ENCODE peak calls at places on chromosomes 7 and 10, in eight cellular contexts. Y, L, D, V, M, U, A and H are unnamed samples.

GRCh38 chr7:41297167-41297566 is 405.7 kb downstream of the INHBA start:
- DNase-seq in M (no peak), V (no peak), A (no peak), U (no peak), D (no peak), Y (no peak), L (peak), H (no peak)

GRCh38 chr7:2952316-2952715 is 91.4 kb downstream of the CARD11 start:
- DNase-seq in Y (no peak), D (no peak), L (no peak), M (no peak), U (no peak), A (peak), V (no peak), H (no peak)

GRCh38 chr10:27618036-27618615 is 114.0 kb downstream of the RAB18 start:
- DNase-seq in U (no peak), Y (no peak), M (no peak), V (no peak), A (no peak), D (no peak), L (no peak), H (no peak)

GRCh38 chr10:70193391-70193844 is 23.1 kb upstream of the SAR1A start:
- DNase-seq in M (no peak), L (peak), V (no peak), Y (no peak), D (no peak), A (no peak), U (no peak), H (no peak)

GRCh38 chr7:27152816-27153486 is 568 bp upstream of the HOXA3 start:
- DNase-seq in Y (no peak), V (no peak), U (no peak), D (peak), L (no peak), A (no peak), M (no peak), H (no peak)

GRCh38 chr7:150378115-150378852 is 846 bp upstream of the ZNF775 start:
- DNase-seq in Y (peak), A (peak), V (peak), D (peak), M (no peak), U (no peak), L (peak), H (no peak)

GRCh38 chr10:130141878-130142277 is 5.7 kb downstream of the GLRX3 start:
- DNase-seq in M (no peak), D (no peak), V (no peak), U (no peak), A (no peak), Y (no peak), L (no peak), H (no peak)

GRCh38 chr7:85183296-85183695 is 3.6 kb downstream of the SEMA3D start:
- DNase-seq in M (no peak), D (no peak), A (no peak), L (no peak), Y (no peak), V (no peak), U (no peak), H (no peak)

GRCh38 chr7:98754041-98754479 is 115.8 kb downstream of the TMEM130 start:
- DNase-seq in A (peak), U (no peak), Y (no peak), M (no peak), L (no peak), D (no peak), V (peak), H (no peak)

GRCh38 chr7:38686888-38687287 is 55.7 kb upstream of the AMPH start:
- DNase-seq in Y (no peak), U (no peak), L (no peak), D (no peak), V (no peak), M (no peak), A (no peak), H (no peak)

DNA sequence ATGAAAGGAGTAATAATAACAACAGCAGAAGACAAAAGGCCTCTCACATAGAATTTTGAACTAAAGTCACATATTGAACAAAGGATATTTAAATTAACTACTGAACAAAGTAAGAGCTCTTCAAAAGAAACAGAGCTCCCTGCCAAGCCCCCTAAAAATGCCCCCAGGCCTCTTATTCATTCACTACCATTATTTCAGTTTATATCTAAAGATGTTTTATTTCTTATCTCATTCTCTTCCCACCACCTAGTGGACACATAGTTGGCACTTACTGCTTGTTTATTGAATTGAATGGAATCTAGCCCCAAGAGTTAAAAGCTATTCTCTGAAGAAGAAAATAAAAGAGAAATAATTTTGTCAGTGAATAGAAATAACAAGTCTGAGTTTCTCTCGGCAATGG is 37.4 kb downstream of the VCL start:
- DNase-seq in L (peak), D (no peak), M (no peak), Y (no peak), A (no peak), V (no peak), U (no peak), H (no peak)
- TF ChIP-seq CTCF in L (peak), D (no peak), M (no peak), Y (peak), A (no peak), V (peak), U (no peak), H (peak)

DNA sequence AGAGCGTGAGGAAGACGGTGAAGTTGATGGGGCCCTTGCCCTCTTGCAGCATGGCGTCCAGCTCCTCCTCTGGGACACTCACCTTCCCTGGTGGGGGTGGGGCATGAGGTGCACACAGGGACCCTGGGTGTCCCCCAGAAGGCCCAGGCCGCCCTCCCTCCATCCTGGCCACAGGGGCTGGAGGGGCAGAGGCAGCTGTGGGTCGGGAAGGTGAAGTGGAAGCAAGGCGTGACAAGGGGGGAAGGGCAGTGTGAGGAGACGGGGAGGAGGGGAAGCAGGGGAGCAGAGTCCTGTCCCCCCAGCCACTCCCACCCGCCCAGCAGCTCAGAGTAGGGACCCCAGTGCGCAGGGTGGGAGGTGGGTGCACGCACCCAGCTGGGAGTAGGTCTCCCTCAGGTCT is 791 bp downstream of the MYL7 start:
- DNase-seq in V (no peak), U (no peak), L (no peak), D (no peak), Y (no peak), A (no peak), M (no peak), H (no peak)
- H3K4me3 ChIP-seq in V (no peak), U (no peak), L (no peak), D (no peak), Y (no peak), A (no peak), M (no peak), H (no peak)

DNA sequence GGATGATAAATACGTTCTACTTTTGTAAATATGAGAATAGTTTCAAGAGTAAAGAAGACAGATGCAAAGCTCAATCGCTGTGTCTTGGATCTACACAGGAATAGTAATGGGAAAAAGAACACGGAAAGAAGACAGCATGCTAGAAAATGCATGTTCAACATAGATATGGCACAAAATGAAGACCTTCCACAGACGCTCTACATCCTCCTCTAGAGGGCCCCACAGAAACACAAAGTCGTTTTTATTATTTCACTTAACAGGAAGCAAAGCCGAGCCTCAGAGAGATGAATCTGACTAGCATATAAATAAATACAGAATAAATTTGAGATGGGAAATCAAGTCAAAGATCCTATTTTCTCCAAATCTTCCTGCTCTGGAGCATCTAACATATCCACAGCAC is 292.6 kb downstream of the PARD3 start:
- DNase-seq in L (no peak), Y (no peak), A (no peak), D (no peak), U (no peak), V (no peak), M (no peak), H (no peak)
- TF ChIP-seq CTCF in L (peak), Y (peak), A (no peak), D (peak), U (peak), V (peak), M (no peak), H (peak)

GRCh38 chr10:71354771-71355170 is 35.7 kb downstream of the SLC29A3 start:
- DNase-seq in A (no peak), U (no peak), D (no peak), M (no peak), L (no peak), V (no peak), Y (no peak), H (no peak)

GRCh38 chr10:71351087-71351486 is 32.0 kb downstream of the SLC29A3 start:
- DNase-seq in U (no peak), D (no peak), L (no peak), V (no peak), Y (no peak), M (no peak), A (no peak), H (no peak)

GRCh38 chr10:71348850-71349249 is 29.8 kb downstream of the SLC29A3 start:
- DNase-seq in L (no peak), V (no peak), D (no peak), Y (no peak), A (no peak), U (no peak), M (no peak), H (no peak)

GRCh38 chr10:71349401-71349800 is 30.3 kb downstream of the SLC29A3 start:
- DNase-seq in M (no peak), U (no peak), L (no peak), Y (no peak), D (no peak), V (peak), A (no peak), H (no peak)

GRCh38 chr10:71351628-71352319 is 32.7 kb downstream of the SLC29A3 start:
- DNase-seq in D (peak), V (no peak), U (no peak), M (no peak), Y (no peak), L (no peak), A (no peak), H (no peak)
- H3K4me3 ChIP-seq in D (no peak), V (no peak), U (no peak), M (no peak), Y (no peak), L (no peak), A (no peak), H (no peak)

DNA sequence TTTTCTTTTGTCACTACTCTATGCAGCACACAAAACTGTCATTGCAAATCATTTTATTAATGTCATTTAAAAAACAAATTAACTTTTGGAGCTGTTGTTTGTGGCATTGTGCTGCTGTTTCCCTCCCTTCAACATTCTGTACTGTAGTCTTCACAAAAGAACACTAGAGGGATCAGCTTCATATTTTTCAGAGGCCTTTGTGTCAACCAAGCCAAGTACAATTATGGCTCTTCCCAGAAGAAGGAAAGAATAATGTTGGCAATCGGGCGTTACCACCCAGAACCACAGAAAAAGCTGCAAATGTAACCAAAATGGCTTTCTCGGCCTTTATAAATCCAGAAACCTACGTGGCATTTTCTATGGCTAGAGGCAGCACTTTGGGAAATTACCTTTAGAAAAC is 98.9 kb upstream of the COL1A2 start:
- DNase-seq in L (peak), V (peak), M (no peak), A (no peak), D (no peak), Y (peak), U (peak), H (peak)
- TF ChIP-seq CTCF in L (peak), V (peak), M (peak), A (peak), D (no peak), Y (peak), U (peak), H (peak)

DNA sequence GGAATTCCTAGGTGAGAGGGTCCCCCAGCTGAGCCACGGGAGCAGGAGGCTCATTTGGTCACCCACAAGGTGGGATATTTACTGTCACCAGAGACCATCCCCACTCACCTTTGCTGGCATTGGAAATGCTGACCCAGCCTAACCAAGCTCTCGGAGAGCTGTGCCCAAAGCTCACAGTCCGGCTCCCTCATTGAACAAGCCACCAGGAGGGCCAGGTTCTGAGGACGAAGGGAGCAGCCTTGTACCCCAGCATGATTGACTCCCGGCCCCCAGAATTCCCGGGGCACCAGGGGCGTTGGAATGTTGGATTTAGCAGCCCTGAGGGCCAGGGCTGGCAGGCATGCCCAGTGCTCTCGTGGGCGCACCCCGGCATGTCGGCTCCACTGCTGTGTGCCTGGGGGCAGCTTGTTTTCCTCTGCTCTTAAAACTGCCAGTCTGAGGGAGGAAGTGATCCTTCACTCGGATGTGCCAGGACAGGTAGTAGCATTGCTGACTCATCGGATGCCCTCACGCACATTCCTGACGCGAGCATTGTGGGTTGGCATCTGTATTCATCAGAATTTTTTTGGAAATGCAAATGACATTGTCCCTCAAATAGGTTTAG is 23.3 kb downstream of the CLIP2 start:
- DNase-seq in A (no peak), L (no peak), Y (no peak), M (no peak), D (no peak), U (no peak), V (no peak), H (no peak)
- H3K4me3 ChIP-seq in A (no peak), L (no peak), Y (no peak), M (no peak), D (no peak), U (no peak), V (no peak), H (no peak)

GRCh38 chr10:84077728-84078127 is 61.6 kb upstream of the GHITM start:
- DNase-seq in D (no peak), Y (no peak), U (no peak), L (no peak), V (no peak), M (no peak), A (no peak), H (no peak)

GRCh38 chr10:84075226-84076046 is 63.9 kb upstream of the GHITM start:
- DNase-seq in U (no peak), M (no peak), Y (no peak), V (no peak), D (no peak), A (no peak), L (peak), H (no peak)

GRCh38 chr10:84076047-84076388 is 63.3 kb upstream of the GHITM start:
- DNase-seq in A (no peak), D (no peak), Y (peak), M (no peak), L (peak), U (peak), V (peak), H (peak)

GRCh38 chr10:84078771-84079170 is 60.5 kb upstream of the GHITM start:
- DNase-seq in Y (no peak), U (no peak), M (no peak), L (no peak), D (no peak), A (no peak), V (no peak), H (no peak)

DNA sequence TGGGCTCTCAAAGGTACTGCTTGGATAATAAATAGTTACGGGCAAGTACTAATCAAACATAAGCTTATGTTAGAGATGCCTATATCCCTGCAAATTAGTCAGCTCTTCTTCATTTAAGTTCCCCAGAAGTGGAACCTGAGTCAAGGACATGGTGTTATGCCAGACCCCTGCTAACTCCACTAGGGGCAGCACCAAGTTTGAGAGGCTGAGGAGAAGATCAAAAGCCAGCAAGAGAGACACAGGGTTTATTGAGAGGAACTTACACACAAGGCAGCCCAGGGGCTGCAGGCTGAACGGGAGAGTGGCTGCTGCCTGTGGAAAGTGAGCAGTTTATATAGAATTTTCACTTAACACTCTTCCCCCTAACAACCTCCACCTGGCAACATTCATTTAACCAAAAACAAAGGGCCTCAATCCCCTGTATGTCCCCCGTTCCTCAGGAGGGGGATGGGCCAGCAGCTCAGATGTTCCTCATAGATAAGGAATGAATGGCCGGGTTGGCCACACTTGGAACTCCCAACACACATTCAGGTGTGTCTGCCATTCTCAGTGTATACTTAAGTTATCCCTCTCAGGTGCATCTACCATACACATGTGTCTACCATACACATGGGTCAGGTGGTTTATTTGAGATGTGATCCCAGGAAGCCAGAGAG is 62.6 kb upstream of the GHITM start:
- DNase-seq in Y (peak), A (no peak), U (no peak), D (no peak), V (peak), L (peak), M (no peak), H (no peak)
- TF ChIP-seq CTCF in Y (peak), A (no peak), U (peak), D (no peak), V (peak), L (peak), M (no peak), H (peak)

GRCh38 chr7:24788075-24788474 is 30.8 kb upstream of the GSDME start:
- DNase-seq in Y (no peak), D (no peak), L (no peak), V (no peak), A (no peak), M (no peak), U (no peak), H (no peak)
- H3K4me3 ChIP-seq in Y (no peak), D (no peak), L (no peak), V (no peak), A (no peak), M (no peak), U (no peak), H (no peak)

GRCh38 chr7:23100697-23101096 is 4.9 kb upstream of the KLHL7 start:
- DNase-seq in A (no peak), M (no peak), L (no peak), D (no peak), Y (no peak), V (no peak), U (no peak), H (no peak)
- TF ChIP-seq CTCF in A (no peak), M (no peak), L (no peak), D (no peak), Y (no peak), V (no peak), U (no peak), H (no peak)

GRCh38 chr10:104080762-104081161 is 4.9 kb downstream of the COL17A1 start:
- DNase-seq in U (no peak), L (peak), D (no peak), V (no peak), Y (no peak), A (no peak), M (no peak), H (no peak)

GRCh38 chr10:104074505-104074904 is 11.2 kb downstream of the COL17A1 start:
- DNase-seq in M (no peak), D (no peak), Y (no peak), U (no peak), V (no peak), A (no peak), L (no peak), H (no peak)

GRCh38 chr10:104081998-104082397 is 3.7 kb downstream of the COL17A1 start:
- DNase-seq in Y (no peak), L (no peak), U (no peak), A (no peak), V (no peak), D (no peak), M (no peak), H (no peak)

GRCh38 chr10:104076743-104077160 is 8.9 kb downstream of the COL17A1 start:
- DNase-seq in V (no peak), U (no peak), Y (no peak), M (no peak), L (peak), A (peak), D (peak), H (no peak)

GRCh38 chr10:104077282-104078151 is 8.2 kb downstream of the COL17A1 start:
- DNase-seq in U (no peak), V (no peak), D (no peak), M (no peak), Y (no peak), L (peak), A (no peak), H (no peak)
- H3K4me3 ChIP-seq in U (no peak), V (no peak), D (no peak), M (no peak), Y (no peak), L (no peak), A (no peak), H (no peak)